ENCODE peak calls at places on chromosomes 1 and 21, in six cellular contexts. H, C, D, X, P and R are unnamed samples.
A peak's percentile ranks its signal among the peaks of the same experiment; 100 is the strongest.

GRCh38 chr1:184399192-184399847 is 12.5 kb downstream of the C1orf21 start:
- DNase-seq in H (no peak), C (no peak), D (peak; percentile 32), X (no peak), P (no peak), R (no peak)

GRCh38 chr1:230292739-230293720 is 133.1 kb downstream of the PGBD5 start:
- DNase-seq in H (no peak), C (no peak), D (no peak), X (no peak), P (no peak), R (peak; percentile 79)

GRCh38 chr1:190754769-190755168 is 277.1 kb upstream of the BRINP3 start:
- DNase-seq in H (no peak), C (no peak), D (no peak), X (no peak), P (peak; percentile 85), R (peak; percentile 0)

GRCh38 chr1:177983824-177984528 is 14.1 kb upstream of the SEC16B start:
- DNase-seq in H (no peak), C (no peak), D (peak; percentile 83), X (no peak), P (peak; percentile 98), R (no peak)

GRCh38 chr1:25576459-25577150 is 33.2 kb downstream of the LDLRAP1 start:
- DNase-seq in H (no peak), C (no peak), D (no peak), X (no peak), P (no peak), R (no peak)

GRCh38 chr1:216961516-216961915 is 238.3 kb upstream of the ESRRG start:
- DNase-seq in H (no peak), C (no peak), D (no peak), X (no peak), P (no peak), R (no peak)

GRCh38 chr1:64545118-64545916 is 75.4 kb downstream of the CACHD1 start:
- DNase-seq in H (no peak), C (no peak), D (no peak), X (no peak), P (no peak), R (no peak)

GRCh38 chr1:27099154-27099903 is 55.6 kb downstream of the SLC9A1 start:
- DNase-seq in H (peak; percentile 56), C (no peak), D (peak; percentile 68), X (peak; percentile 82), P (peak; percentile 83), R (no peak)

GRCh38 chr1:107964397-107965111 is 426 bp downstream of the VAV3 start:
- DNase-seq in H (no peak), C (peak; percentile 22), D (peak; percentile 61), X (peak; percentile 45), P (no peak), R (no peak)

GRCh38 chr21:34877485-34878128 is 171.5 kb downstream of the RUNX1 start:
- DNase-seq in H (peak; percentile 90), C (no peak), D (no peak), X (no peak), P (no peak), R (no peak)

GRCh38 chr1:21362096-21362495 is 71.8 kb upstream of the ECE1 start:
- DNase-seq in H (no peak), C (no peak), D (no peak), X (no peak), P (no peak), R (no peak)

GRCh38 chr1:171817511-171818265 is 23.6 kb upstream of the DNM3 start:
- DNase-seq in H (no peak), C (no peak), D (peak; percentile 86), X (peak; percentile 30), P (peak; percentile 76), R (no peak)

GRCh38 chr1:87760100-87760499 is 431.4 kb downstream of the LMO4 start:
- DNase-seq in H (no peak), C (no peak), D (no peak), X (no peak), P (peak; percentile 60), R (no peak)

GRCh38 chr1:54795100-54795665 is 5.9 kb downstream of the TTC22 start:
- DNase-seq in H (no peak), C (no peak), D (no peak), X (no peak), P (no peak), R (no peak)

GRCh38 chr1:33228935-33229487 is 27.3 kb upstream of the ZNF362 start:
- DNase-seq in H (no peak), C (no peak), D (no peak), X (no peak), P (peak; percentile 92), R (peak; percentile 80)

GRCh38 chr1:53448241-53448841 is 10.9 kb upstream of the DMRTB1 start:
- DNase-seq in H (no peak), C (no peak), D (peak; percentile 92), X (no peak), P (no peak), R (no peak)

GRCh38 chr1:25031601-25031965 is 101.5 kb upstream of the RUNX3 start:
- DNase-seq in H (no peak), C (peak; percentile 47), D (no peak), X (peak; percentile 66), P (no peak), R (no peak)

GRCh38 chr1:29696656-29697390 is 460.5 kb downstream of the PTPRU start:
- DNase-seq in H (no peak), C (no peak), D (no peak), X (no peak), P (no peak), R (no peak)